ENCODE peak calls at places on chromosomes 7 and 10, in nine cellular contexts. R is fibroblast of pulmonary artery; D is EL; C is stimulated activated CD4-positive, alpha-beta T cell treated with anti-CD3 and anti-CD28 coated beads, Interleukin-2, amount 100 ng/mL, for 48 hours; L is NT2/D1; P is lower leg skin; F is myocyte; O is GDM1; Q is activated CD8-positive, alpha-beta memory T cell treated with anti-CD3 and anti-CD28 coated beads for 24 hours. U is an unnamed sample.

GRCh38 chr7:34612671-34613070 is 45.3 kb upstream of the NPSR1 start:
- DNase-seq in F (peak; percentile 33), O (no peak), C (no peak), L (peak; percentile 51), P (no peak), Q (no peak), R (peak; percentile 31), D (peak; percentile 55), U (no peak)

GRCh38 chr10:13560597-13560996 is 26.2 kb upstream of the PRPF18 start:
- DNase-seq in O (no peak), C (no peak), P (no peak), R (peak; percentile 18), D (peak; percentile 60), F (peak; percentile 19), L (no peak), Q (no peak), U (no peak)

GRCh38 chr7:45574521-45575500 is 643 bp downstream of the ADCY1 start:
- DNase-seq in C (no peak), Q (no peak), L (peak; percentile 68), F (peak; percentile 62), P (no peak), R (peak; percentile 42), D (peak; percentile 45), O (no peak), U (no peak)

GRCh38 chr7:130379551-130380120 is 658 bp upstream of the CPA1 start:
- DNase-seq in Q (no peak), P (no peak), F (peak; percentile 31), D (no peak), R (no peak), C (no peak), L (no peak), O (no peak), U (no peak)

GRCh38 chr7:155665957-155666287 is 21.5 kb downstream of the RBM33 start:
- DNase-seq in R (peak; percentile 79), L (no peak), O (no peak), C (no peak), P (no peak), D (peak; percentile 85), Q (no peak), F (peak; percentile 37), U (peak; percentile 14)

GRCh38 chr10:68594405-68594804 is 34.3 kb downstream of the TET1 start:
- DNase-seq in C (no peak), P (no peak), D (peak; percentile 71), Q (no peak), F (peak; percentile 21), R (peak; percentile 71), O (no peak), L (no peak), U (no peak)

GRCh38 chr7:142636751-142637150 is 112.5 kb upstream of the PRSS1 start:
- DNase-seq in F (no peak), P (no peak), D (no peak), O (no peak), C (no peak), Q (no peak), L (no peak), R (no peak), U (no peak)

GRCh38 chr7:69871213-69871885 is 273.1 kb downstream of the AUTS2 start:
- DNase-seq in P (no peak), L (no peak), D (no peak), F (no peak), Q (no peak), R (peak; percentile 44), O (no peak), C (no peak), U (no peak)

GRCh38 chr7:101172854-101173751 is 7.0 kb downstream of the NAT16 start:
- DNase-seq in F (peak; percentile 91), D (peak; percentile 87), Q (peak; percentile 63), P (no peak), R (peak; percentile 78), O (no peak), L (no peak), C (no peak), U (no peak)

GRCh38 chr10:59227136-59227673 is 50.8 kb downstream of the PHYHIPL start:
- DNase-seq in R (no peak), D (no peak), F (no peak), O (no peak), Q (no peak), P (no peak), L (no peak), C (no peak), U (no peak)

GRCh38 chr10:2143213-2143882 is 406.0 kb upstream of the ADARB2 start:
- DNase-seq in F (no peak), D (no peak), P (no peak), C (no peak), Q (no peak), L (no peak), O (no peak), R (no peak), U (no peak)

GRCh38 chr7:157397036-157397720 is 60.4 kb downstream of the DNAJB6 start:
- DNase-seq in F (no peak), O (no peak), P (no peak), L (no peak), Q (no peak), R (no peak), D (no peak), C (no peak), U (no peak)

GRCh38 chr7:73622527-73622908 is 1.8 kb downstream of the MLXIPL start:
- DNase-seq in Q (no peak), C (no peak), P (no peak), O (no peak), F (no peak), L (no peak), D (no peak), R (no peak), U (no peak)

GRCh38 chr7:101614939-101615302 is 14.2 kb downstream of the MYL10 start:
- DNase-seq in R (no peak), F (peak; percentile 91), L (no peak), C (no peak), D (peak; percentile 77), O (no peak), Q (no peak), P (no peak), U (no peak)

GRCh38 chr7:153423190-153423549 is 629.0 kb upstream of the DPP6 start:
- DNase-seq in L (no peak), P (no peak), O (no peak), D (no peak), C (no peak), R (no peak), F (no peak), Q (no peak), U (no peak)

GRCh38 chr7:618539-619355 is 99.1 kb upstream of the PDGFA start:
- DNase-seq in O (peak; percentile 82), D (no peak), Q (peak; percentile 78), P (no peak), C (peak; percentile 48), L (no peak), F (no peak), R (peak; percentile 14), U (no peak)

GRCh38 chr10:115706482-115707076 is 566.4 kb downstream of the GFRA1 start:
- DNase-seq in O (no peak), R (peak; percentile 46), L (peak; percentile 2), D (peak; percentile 55), C (no peak), P (no peak), F (peak; percentile 57), Q (no peak), U (no peak)

GRCh38 chr7:140672382-140673062 is at the start of gene ADCK2:
- DNase-seq in O (peak; percentile 49), Q (no peak), C (peak; percentile 58), L (no peak), R (no peak), F (peak; percentile 53), P (no peak), D (peak; percentile 40), U (no peak)

GRCh38 chr7:20306499-20306946 is 24.2 kb upstream of the ITGB8 start:
- DNase-seq in F (no peak), O (no peak), D (peak; percentile 39), Q (no peak), R (peak; percentile 44), P (no peak), C (no peak), L (no peak), U (no peak)

GRCh38 chr10:33880291-33880690 is 545.8 kb upstream of the NRP1 start:
- DNase-seq in F (no peak), Q (no peak), L (no peak), R (peak; percentile 24), O (no peak), P (no peak), C (no peak), D (no peak), U (no peak)

GRCh38 chr10:112356686-112357085 is 17.2 kb upstream of the ACSL5 start:
- DNase-seq in P (no peak), C (no peak), D (no peak), O (no peak), L (no peak), Q (no peak), R (no peak), F (no peak), U (no peak)

GRCh38 chr7:127844165-127844564 is 187.1 kb downstream of the LRRC4 start:
- DNase-seq in O (no peak), L (no peak), D (no peak), Q (no peak), F (no peak), P (no peak), R (no peak), C (no peak), U (no peak)

GRCh38 chr10:99809481-99809880 is 27.0 kb downstream of the ABCC2 start:
- DNase-seq in F (no peak), Q (no peak), D (no peak), P (no peak), O (no peak), C (no peak), R (no peak), L (no peak), U (no peak)

GRCh38 chr10:123741711-123742110 is 75.6 kb downstream of the GPR26 start:
- DNase-seq in O (no peak), Q (peak; percentile 19), F (no peak), P (no peak), D (no peak), C (no peak), L (no peak), R (no peak), U (no peak)

GRCh38 chr10:95793401-95794045 is 37.6 kb downstream of the ENTPD1 start:
- DNase-seq in L (no peak), R (no peak), O (peak; percentile 60), P (peak; percentile 42), Q (no peak), C (no peak), F (no peak), D (no peak), U (no peak)

GRCh38 chr10:80100861-80101695 is 22.6 kb downstream of the TMEM254 start:
- DNase-seq in L (no peak), P (no peak), D (no peak), O (no peak), R (no peak), Q (no peak), F (no peak), C (no peak), U (no peak)

GRCh38 chr7:27147211-27148030 is at the start of gene HOXA6:
- DNase-seq in O (no peak), C (no peak), P (peak; percentile 74), F (no peak), L (no peak), R (no peak), Q (peak; percentile 56), D (no peak), U (no peak)

GRCh38 chr7:156156734-156157408 is 344.6 kb upstream of the SHH start:
- DNase-seq in F (peak; percentile 16), C (no peak), Q (peak; percentile 49), D (no peak), L (peak; percentile 49), O (no peak), P (no peak), R (no peak), U (no peak)

GRCh38 chr7:79137942-79138341 is 315.5 kb downstream of the MAGI2 start:
- DNase-seq in F (peak; percentile 13), O (no peak), R (peak; percentile 42), Q (no peak), C (no peak), P (no peak), L (no peak), D (peak; percentile 88), U (no peak)

GRCh38 chr10:101091546-101092290 is 29.9 kb downstream of the KAZALD1 start:
- DNase-seq in C (no peak), P (no peak), R (no peak), F (no peak), Q (no peak), D (peak; percentile 11), O (no peak), L (no peak), U (no peak)